ENCODE peak calls at places on chromosome 1, in five cellular contexts. C is cardiac muscle cell, U is ovary, A is IMR-90, Y is fibroblast of lung. N is an unnamed sample. For H3K27me3 and H3K9me3, the result is how much of the 10 kb centered on the place peaks cover.

GRCh38 chr1:152141971-152142584 is 16.9 kb downstream of the RPTN start:
- DNase-seq in C (peak), U (peak), A (peak), Y (peak), N (peak)

GRCh38 chr1:183956559-183957188 is 80.9 kb downstream of the COLGALT2 start:
- DNase-seq in C (peak), U (no peak), A (peak), Y (peak), N (peak)

GRCh38 chr1:59697138-59697811 is 117.5 kb upstream of the HOOK1 start:
- DNase-seq in C (peak), U (no peak), A (no peak), Y (no peak), N (peak)

GRCh38 chr1:99599678-99600175 is 46.2 kb upstream of the PALMD start:
- DNase-seq in C (peak), U (peak), A (peak), Y (peak), N (no peak)

GRCh38 chr1:221334082-221334481 is 407.8 kb downstream of the DUSP10 start:
- DNase-seq in C (peak), U (no peak), A (peak), Y (no peak), N (no peak)

GRCh38 chr1:108692724-108693655 is 880 bp downstream of the PRPF38B start:
- DNase-seq in C (peak), U (peak), A (peak), Y (peak), N (peak)

GRCh38 chr1:32953495-32953894 is 11.1 kb downstream of the RNF19B start:
- DNase-seq in C (no peak), U (no peak), A (peak), Y (peak), N (no peak)

GRCh38 chr1:27117733-27118439 is 37.0 kb downstream of the SLC9A1 start:
- DNase-seq in C (no peak), U (no peak), A (peak), Y (peak), N (no peak)

GRCh38 chr1:218711884-218712674 is 366.9 kb downstream of the TGFB2 start:
- DNase-seq in C (peak), U (no peak), A (peak), Y (peak), N (no peak)

GRCh38 chr1:171286032-171286705 is 27.8 kb upstream of the FMO4 start:
- DNase-seq in C (peak), U (no peak), A (peak), Y (peak), N (no peak)

GRCh38 chr1:84715620-84716019 is 25.4 kb upstream of the SSX2IP start:
- DNase-seq in C (no peak), U (no peak), A (no peak), Y (no peak), N (no peak)

GRCh38 chr1:3587133-3587733 is 24.1 kb downstream of the MEGF6 start:
- DNase-seq in C (peak), U (no peak), A (peak), Y (no peak), N (no peak)

GRCh38 chr1:221416723-221417122 is 325.2 kb downstream of the DUSP10 start:
- DNase-seq in C (no peak), U (no peak), A (no peak), Y (no peak), N (no peak)

DNA sequence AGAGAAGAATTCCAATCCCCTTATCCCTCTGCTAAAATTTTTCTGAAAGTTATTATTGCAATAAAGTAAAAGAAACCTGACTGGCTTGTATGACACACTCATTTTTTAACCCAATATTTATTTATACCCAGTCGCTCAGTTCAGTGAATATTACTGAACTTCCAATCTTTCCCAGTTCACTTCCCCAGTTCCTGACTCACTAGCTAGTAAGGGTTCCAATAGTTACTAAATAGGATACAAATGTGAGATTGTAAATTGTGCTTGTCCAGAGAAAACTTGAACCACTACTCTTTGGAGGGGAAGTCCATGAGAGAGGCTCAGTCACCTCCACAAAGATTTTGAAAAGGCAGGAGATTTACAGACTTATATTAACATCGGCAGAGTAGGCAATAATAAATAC is 31.4 kb downstream of the PRDX6 start:
- DNase-seq in C (no peak), U (no peak), A (peak), Y (peak), N (no peak)
- H3K27me3 ChIP-seq in C (under half), U (under half), A (under half), Y (under half), N (under half)

GRCh38 chr1:193827516-193827915 is 641.1 kb upstream of the B3GALT2 start:
- DNase-seq in C (no peak), U (no peak), A (no peak), Y (peak), N (no peak)

GRCh38 chr1:193831465-193831864 is 645.1 kb upstream of the B3GALT2 start:
- DNase-seq in C (no peak), U (no peak), A (no peak), Y (no peak), N (no peak)
- H3K9me3 ChIP-seq in C (under half), U (under half), A (under half), Y (under half), N (under half)

GRCh38 chr1:53733975-53734649 is 4.9 kb downstream of the GLIS1 start:
- DNase-seq in C (no peak), U (no peak), A (peak), Y (peak), N (no peak)
- H3K27ac ChIP-seq in C (no peak), U (no peak), A (peak), Y (peak), N (no peak)

GRCh38 chr1:2187619-2188018 is 7.0 kb downstream of the FAAP20 start:
- DNase-seq in C (no peak), U (no peak), A (no peak), Y (no peak), N (no peak)

GRCh38 chr1:2186901-2187300 is 7.7 kb downstream of the FAAP20 start:
- DNase-seq in C (no peak), U (no peak), A (no peak), Y (no peak), N (no peak)

GRCh38 chr1:2185880-2186855 is 8.4 kb downstream of the FAAP20 start:
- DNase-seq in C (no peak), U (no peak), A (no peak), Y (no peak), N (no peak)

GRCh38 chr1:2189459-2190425 is 4.8 kb downstream of the FAAP20 start:
- DNase-seq in C (peak), U (peak), A (peak), Y (peak), N (peak)

GRCh38 chr1:2188336-2188735 is 6.2 kb downstream of the FAAP20 start:
- DNase-seq in C (no peak), U (no peak), A (no peak), Y (no peak), N (no peak)
- H3K27me3 ChIP-seq in C (under half), U (under half), A (under half), Y (under half), N (under half)

DNA sequence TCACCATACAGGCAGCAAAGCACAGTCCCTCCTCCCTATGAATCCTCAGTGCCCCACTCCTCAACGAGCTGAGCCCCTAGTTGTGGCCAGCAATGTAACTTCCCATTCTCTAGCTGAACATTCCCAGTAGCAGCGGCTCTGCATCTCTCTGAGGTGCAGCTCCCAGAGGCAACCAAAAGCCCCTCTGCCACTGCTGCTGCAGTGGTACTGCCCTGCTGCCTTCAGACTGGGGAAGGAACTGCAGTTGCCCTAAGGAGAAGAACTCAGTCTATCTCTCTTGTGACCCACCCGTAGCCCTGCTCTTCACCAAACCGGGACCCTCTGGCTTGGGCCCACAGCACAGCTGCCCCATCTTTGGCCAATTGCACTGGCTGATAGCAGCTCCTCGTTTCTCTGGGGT is 31.6 kb downstream of the PYHIN1 start:
- DNase-seq in C (no peak), U (no peak), A (no peak), Y (no peak), N (no peak)
- H3K9me3 ChIP-seq in C (under half), U (under half), A (under half), Y (under half), N (under half)

N was measured in CD8-positive, alpha-beta T cell.